ENCODE peak calls at places on chromosomes 6 and 20, in eight cellular contexts. N is PC-9; D is tibial artery; Z is heart left ventricle; L is naive thymus-derived CD4-positive, alpha-beta T cell; R is pancreas; B is uterus; O is fibroblast of lung. M is an unnamed sample. For H3K27me3, the result is how much of the 10 kb centered on the place peaks cover.

GRCh38 chr20:10863337-10864060 is 189.7 kb upstream of the JAG1 start:
- DNase-seq in N (peak), D (no peak), Z (peak), L (no peak), R (no peak), B (peak), O (peak), M (no peak)

GRCh38 chr20:53795170-53795569 is 201.5 kb upstream of the ZNF217 start:
- DNase-seq in N (no peak), D (no peak), Z (no peak), L (no peak), R (no peak), B (no peak), O (peak), M (no peak)

GRCh38 chr6:39471954-39472659 is 149.6 kb upstream of the KCNK16 start:
- DNase-seq in N (no peak), D (no peak), Z (no peak), L (no peak), R (no peak), B (no peak), O (no peak), M (no peak)

GRCh38 chr6:119129148-119129967 is 50.9 kb upstream of the FAM184A start:
- DNase-seq in N (peak), D (no peak), Z (no peak), L (peak), R (no peak), B (no peak), O (peak), M (peak)

GRCh38 chr6:34189806-34190503 is 44.1 kb upstream of the GRM4 start:
- DNase-seq in N (no peak), D (peak), Z (no peak), L (peak), R (no peak), B (no peak), O (no peak), M (no peak)

GRCh38 chr6:105045546-105045945 is 88.6 kb downstream of the LIN28B start:
- DNase-seq in N (no peak), D (no peak), Z (no peak), L (no peak), R (no peak), B (no peak), O (peak), M (no peak)

GRCh38 chr6:13120483-13121482 is 207.6 kb downstream of the TBC1D7 start:
- DNase-seq in N (no peak), D (no peak), Z (peak), L (no peak), R (peak), B (no peak), O (no peak), M (no peak)

GRCh38 chr6:31727717-31728671 is 1.1 kb downstream of the DDAH2 start:
- DNase-seq in N (no peak), D (peak), Z (no peak), L (no peak), R (no peak), B (peak), O (no peak), M (no peak)

GRCh38 chr6:18183736-18184135 is 28.5 kb downstream of the KDM1B start:
- DNase-seq in N (no peak), D (no peak), Z (no peak), L (no peak), R (no peak), B (no peak), O (peak), M (no peak)

GRCh38 chr6:83812595-83812994 is 40.6 kb upstream of the RIPPLY2 start:
- DNase-seq in N (no peak), D (no peak), Z (no peak), L (no peak), R (no peak), B (no peak), O (no peak), M (no peak)

DNA sequence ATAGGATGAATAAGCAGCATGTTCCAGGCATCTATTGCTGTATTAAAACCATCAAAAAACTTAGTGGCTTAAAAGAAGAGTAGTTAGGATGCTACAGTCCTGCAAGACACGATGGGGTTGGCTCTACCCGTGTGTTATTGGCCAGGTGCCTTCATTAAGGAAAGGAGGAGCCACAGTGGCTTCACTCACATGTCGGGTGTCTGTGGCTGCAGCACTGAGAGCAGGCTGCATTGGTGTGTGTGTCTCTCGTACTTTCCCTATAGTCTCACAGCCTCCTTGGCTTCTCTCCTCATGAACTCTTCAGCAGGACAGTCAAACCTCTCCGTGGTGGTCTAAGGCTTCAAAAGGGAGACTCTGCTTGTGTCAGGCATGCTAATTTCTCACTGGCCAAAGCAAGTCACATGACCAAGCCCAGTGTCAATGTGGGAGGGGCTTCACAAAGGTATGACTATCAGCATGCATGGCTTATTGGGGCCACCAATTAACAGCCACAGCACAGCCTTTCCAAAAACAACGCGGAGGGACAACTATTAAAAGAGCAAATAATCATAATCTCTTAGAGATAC is 402.8 kb downstream of the KIF16B start:
- DNase-seq in N (no peak), D (no peak), Z (no peak), L (no peak), R (no peak), B (no peak), O (no peak), M (no peak)
- H3K4me3 ChIP-seq in N (no peak), D (no peak), Z (no peak), L (no peak), R (no peak), B (no peak), O (no peak), M (no peak)

GRCh38 chr6:158519761-158520160 is 40.1 kb upstream of the TMEM181 start:
- DNase-seq in N (no peak), D (no peak), Z (no peak), L (no peak), R (no peak), B (no peak), O (no peak), M (no peak)
- H3K27me3 ChIP-seq in N (under half), D (half or more), Z (half or more), L (under half), R (under half), B (under half), O (under half), M (under half)

DNA sequence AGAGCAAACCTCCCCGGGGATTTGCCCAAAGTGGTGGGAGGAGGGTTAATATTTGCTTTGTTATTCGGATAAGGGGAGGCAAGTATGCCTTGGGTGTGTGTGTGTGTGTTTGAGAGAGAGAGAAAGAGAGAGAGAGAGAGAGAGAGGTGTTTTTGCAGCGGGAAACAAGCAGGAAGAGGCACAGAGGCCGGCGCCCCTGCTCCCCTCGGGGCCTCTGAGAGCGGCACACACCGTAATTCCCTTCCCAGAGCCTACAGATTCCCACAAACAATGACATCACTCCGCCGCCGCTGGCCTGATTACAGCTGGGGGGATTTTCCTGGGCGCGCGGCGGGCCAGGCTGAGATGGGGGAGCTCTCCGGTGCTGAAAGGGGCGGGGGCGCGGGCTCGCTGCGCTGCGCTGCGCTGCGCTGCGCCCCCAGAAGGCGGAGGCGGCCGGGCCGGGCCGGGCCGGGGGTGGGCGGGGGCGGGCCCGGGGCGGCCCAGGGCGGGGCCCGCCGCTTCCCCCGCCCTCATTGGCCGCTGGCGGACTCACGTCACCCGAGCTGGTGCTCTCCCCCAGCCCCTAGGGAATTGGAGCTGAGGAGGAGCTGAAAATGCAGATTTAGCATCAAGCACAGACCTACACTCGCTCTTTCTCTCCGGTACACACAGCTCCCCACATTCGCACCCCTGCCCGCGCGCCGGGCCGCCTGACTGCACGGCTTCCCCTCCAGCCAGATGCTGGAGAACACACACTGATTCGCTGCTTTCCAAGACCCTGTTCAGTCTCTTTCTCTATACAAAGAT is at the start of gene PCSK2:
- DNase-seq in N (no peak), D (no peak), Z (peak), L (no peak), R (peak), B (no peak), O (peak), M (peak)
- H3K4me3 ChIP-seq in N (no peak), D (peak), Z (no peak), L (no peak), R (no peak), B (peak), O (peak), M (no peak)

DNA sequence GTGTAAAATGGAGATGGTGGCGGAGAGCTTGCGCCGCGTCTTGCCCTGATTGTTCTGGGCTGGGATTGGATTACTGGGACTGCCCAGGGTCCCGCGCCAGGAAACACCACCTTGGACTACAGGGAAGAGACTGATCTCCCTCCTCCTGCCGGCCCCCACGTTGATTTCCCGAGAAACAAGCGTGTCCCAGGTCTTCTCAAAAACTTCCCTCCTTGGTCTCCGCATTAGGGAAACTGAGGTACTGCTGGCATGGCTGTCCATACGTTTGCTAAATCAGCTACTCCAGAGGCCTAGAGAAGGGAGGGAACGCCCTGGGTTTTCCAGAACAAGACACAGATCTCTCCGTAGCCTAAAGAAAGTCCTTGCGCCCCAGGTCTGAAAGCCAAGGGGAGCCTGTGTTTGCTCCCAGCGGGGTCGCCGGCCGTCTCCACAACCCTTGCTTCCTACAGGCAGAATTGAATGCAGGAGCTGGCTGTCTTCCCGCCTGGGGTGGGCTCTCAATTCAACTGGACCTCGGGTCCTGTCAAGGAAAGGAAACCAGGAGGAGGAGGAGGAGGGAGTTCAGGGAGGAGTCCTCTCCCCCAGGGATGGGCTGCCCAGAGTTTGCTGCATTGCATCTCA is 29.3 kb downstream of the TFAP2A start:
- DNase-seq in N (no peak), D (no peak), Z (no peak), L (no peak), R (no peak), B (no peak), O (no peak), M (no peak)
- H3K27me3 ChIP-seq in N (under half), D (half or more), Z (half or more), L (under half), R (half or more), B (half or more), O (half or more), M (under half)

DNA sequence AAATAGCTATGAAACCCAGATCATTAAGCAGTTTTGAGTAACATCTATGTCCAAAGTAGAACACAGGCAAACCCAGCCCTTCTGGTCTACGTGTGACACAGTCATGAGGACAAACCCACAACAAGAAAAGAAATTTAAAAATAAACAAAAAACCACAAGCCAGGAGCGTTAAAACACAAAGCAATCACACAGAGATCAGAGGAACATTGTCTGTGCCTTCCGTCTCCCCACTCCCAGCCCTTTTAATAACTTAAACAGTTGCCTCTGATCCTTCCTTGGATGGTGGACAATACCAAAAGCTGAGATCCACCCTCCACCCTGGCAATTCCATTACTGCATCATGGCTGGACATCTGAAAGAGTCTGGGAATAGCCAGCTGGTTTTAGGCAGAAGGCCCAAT is 15.6 kb upstream of the LAMA4 start:
- DNase-seq in N (no peak), D (no peak), Z (no peak), L (no peak), R (no peak), B (no peak), O (no peak), M (no peak)
- H3K4me3 ChIP-seq in N (no peak), D (no peak), Z (no peak), L (no peak), R (no peak), B (no peak), O (no peak), M (no peak)

GRCh38 chr6:25623065-25623464 is 28.9 kb upstream of the SCGN start:
- DNase-seq in N (no peak), D (no peak), Z (no peak), L (no peak), R (peak), B (no peak), O (no peak), M (no peak)
- H3K27me3 ChIP-seq in N (under half), D (under half), Z (under half), L (under half), R (under half), B (under half), O (under half), M (under half)

GRCh38 chr6:129679250-129679649 is 30.7 kb downstream of the ARHGAP18 start:
- DNase-seq in N (no peak), D (no peak), Z (no peak), L (no peak), R (no peak), B (no peak), O (peak), M (no peak)
- H3K4me3 ChIP-seq in N (no peak), D (no peak), Z (no peak), L (no peak), R (no peak), B (no peak), O (peak), M (no peak)

GRCh38 chr20:63697357-63697867 is 960 bp downstream of the TNFRSF6B start:
- DNase-seq in N (no peak), D (peak), Z (no peak), L (no peak), R (no peak), B (peak), O (no peak), M (peak)
- H3K27me3 ChIP-seq in N (under half), D (under half), Z (under half), L (under half), R (under half), B (under half), O (under half), M (under half)

GRCh38 chr6:132133734-132134490 is 182.7 kb upstream of the CCN2 start:
- DNase-seq in N (no peak), D (peak), Z (no peak), L (no peak), R (no peak), B (no peak), O (peak), M (no peak)
- H3K4me3 ChIP-seq in N (no peak), D (no peak), Z (no peak), L (no peak), R (no peak), B (no peak), O (no peak), M (no peak)

M was measured in HAP-1.